ENCODE peak calls at places on chromosome 21, in five cellular contexts. C is lower lobe of right lung, Y is DND-41, B is tibial nerve, U is right cardiac atrium. A is an unnamed sample. For H3K9me3 and H3K27me3, the result is how much of the 10 kb centered on the place peaks cover.

GRCh38 chr21:26070822-26071425 is 99.6 kb downstream of the APP start:
- DNase-seq in Y (peak), U (no peak), C (peak), B (no peak), A (no peak)

GRCh38 chr21:20258542-20258941 is 739.7 kb upstream of the NCAM2 start:
- DNase-seq in B (no peak), Y (no peak), C (no peak), U (no peak), A (no peak)

GRCh38 chr21:41187537-41188025 is 19.6 kb downstream of the BACE2 start:
- DNase-seq in U (no peak), Y (peak), B (no peak), C (no peak), A (no peak)

GRCh38 chr21:32524010-32524719 is 61.2 kb downstream of the TCP10L start:
- DNase-seq in Y (no peak), B (no peak), U (peak), C (no peak), A (no peak)

GRCh38 chr21:33152228-33153130 is 77.3 kb upstream of the IFNAR2 start:
- DNase-seq in Y (no peak), C (no peak), U (no peak), B (no peak), A (no peak)

GRCh38 chr21:41175080-41175479 is 7.1 kb downstream of the BACE2 start:
- DNase-seq in Y (no peak), U (no peak), C (no peak), B (no peak), A (no peak)

GRCh38 chr21:38478782-38479181 is 19.5 kb downstream of the ERG start:
- DNase-seq in Y (no peak), B (no peak), U (no peak), C (no peak), A (no peak)

GRCh38 chr21:38819719-38820147 is 14.0 kb downstream of the ETS2 start:
- DNase-seq in B (no peak), U (no peak), C (peak), Y (no peak), A (no peak)

GRCh38 chr21:41444703-41445464 is 18.8 kb downstream of the MX1 start:
- DNase-seq in U (no peak), C (no peak), Y (no peak), B (no peak), A (no peak)

GRCh38 chr21:37877171-37877570 is 39.1 kb downstream of the KCNJ6 start:
- DNase-seq in U (no peak), C (no peak), Y (no peak), B (no peak), A (no peak)

GRCh38 chr21:26849428-26850115 is 4.4 kb upstream of the ADAMTS1 start:
- DNase-seq in C (no peak), B (no peak), U (no peak), Y (no peak), A (no peak)

GRCh38 chr21:34182436-34182835 is 109.1 kb downstream of the MRPS6 start:
- DNase-seq in B (no peak), C (no peak), Y (no peak), U (no peak), A (no peak)

GRCh38 chr21:44932366-44933181 is 7.3 kb upstream of the SLX9 start:
- DNase-seq in B (no peak), C (peak), U (no peak), Y (peak), A (peak)
- H3K4me3 ChIP-seq in B (peak), C (peak), U (peak), Y (peak), A (peak)

DNA sequence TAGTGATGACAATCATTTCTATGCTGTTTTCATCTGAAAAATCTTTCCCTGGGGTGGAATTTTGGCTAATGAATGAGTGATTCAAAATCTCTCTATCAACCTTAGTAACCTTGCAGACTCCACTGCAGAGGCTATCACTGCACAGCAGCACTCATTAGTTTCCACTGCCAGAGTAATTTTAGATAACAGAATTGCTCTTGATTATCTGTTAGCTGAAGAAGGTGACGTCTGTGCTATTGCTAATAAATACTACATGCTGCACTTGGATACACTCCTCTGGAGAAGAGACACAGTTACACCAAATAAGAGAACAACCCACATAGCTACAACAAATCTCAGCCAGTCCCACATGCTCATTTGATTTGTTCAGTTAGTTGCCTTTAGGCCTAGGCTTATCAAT is 1348.4 kb downstream of the NCAM2 start:
- DNase-seq in B (no peak), U (no peak), C (no peak), Y (no peak), A (no peak)
- H3K9me3 ChIP-seq in B (under half), U (under half), C (under half), Y (under half), A (under half)

GRCh38 chr21:35254006-35254751 is 205.1 kb upstream of the RUNX1 start:
- DNase-seq in B (no peak), Y (no peak), C (no peak), U (no peak), A (no peak)
- H3K27me3 ChIP-seq in B (under half), Y (under half), C (under half), U (under half), A (under half)

DNA sequence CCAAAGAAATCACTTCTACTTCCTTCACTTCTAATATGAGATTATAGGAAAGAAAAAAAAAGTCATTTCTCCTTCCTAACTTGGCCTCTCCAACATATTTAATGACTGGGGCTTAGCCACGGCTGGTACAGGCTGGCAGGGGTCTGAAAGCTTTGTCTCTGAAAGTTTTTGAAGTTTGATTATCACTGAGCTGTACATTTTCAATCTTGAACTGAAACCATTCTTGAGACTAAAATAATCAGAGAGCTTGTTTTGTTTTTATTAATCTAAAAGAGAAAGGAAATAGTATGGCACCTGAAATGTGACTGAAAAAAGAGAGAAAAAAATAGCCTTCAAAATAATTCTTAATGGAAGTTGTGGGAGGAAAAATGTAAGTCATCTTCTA is 3.8 kb upstream of the KRTAP19-8 start:
- DNase-seq in U (no peak), B (no peak), C (no peak), Y (no peak), A (no peak)
- H3K4me3 ChIP-seq in U (no peak), B (no peak), C (no peak), Y (no peak), A (no peak)

GRCh38 chr21:28431022-28431421 is 561.7 kb downstream of the LTN1 start:
- DNase-seq in C (no peak), B (no peak), U (no peak), Y (no peak), A (no peak)

GRCh38 chr21:28439246-28439645 is 553.4 kb downstream of the LTN1 start:
- DNase-seq in U (no peak), C (no peak), B (no peak), Y (no peak), A (no peak)

GRCh38 chr21:28439852-28440251 is 552.8 kb downstream of the LTN1 start:
- DNase-seq in C (no peak), Y (no peak), B (no peak), U (no peak), A (no peak)

GRCh38 chr21:28431527-28432200 is 561.0 kb downstream of the LTN1 start:
- DNase-seq in C (no peak), U (no peak), B (no peak), Y (no peak), A (no peak)

GRCh38 chr21:28436286-28436932 is 556.3 kb downstream of the LTN1 start:
- DNase-seq in U (no peak), B (no peak), C (no peak), Y (no peak), A (no peak)
- H3K9me3 ChIP-seq in U (under half), B (under half), C (under half), Y (under half), A (under half)

GRCh38 chr21:42673633-42674328 is 20.4 kb downstream of the PDE9A start:
- DNase-seq in C (no peak), U (no peak), Y (no peak), B (no peak), A (no peak)
- H3K27me3 ChIP-seq in C (under half), U (under half), Y (under half), B (under half), A (under half)

GRCh38 chr21:43334214-43334958 is 92.5 kb downstream of the SIK1 start:
- DNase-seq in Y (no peak), U (no peak), B (no peak), C (no peak), A (no peak)

GRCh38 chr21:43332461-43332860 is 94.5 kb downstream of the SIK1 start:
- DNase-seq in B (no peak), C (no peak), U (no peak), Y (no peak), A (no peak)

GRCh38 chr21:43332872-43333300 is 94.0 kb downstream of the SIK1 start:
- DNase-seq in B (no peak), C (no peak), Y (no peak), U (peak), A (no peak)

GRCh38 chr21:43331962-43332458 is 94.9 kb downstream of the SIK1 start:
- DNase-seq in C (peak), U (peak), Y (no peak), B (no peak), A (no peak)

DNA sequence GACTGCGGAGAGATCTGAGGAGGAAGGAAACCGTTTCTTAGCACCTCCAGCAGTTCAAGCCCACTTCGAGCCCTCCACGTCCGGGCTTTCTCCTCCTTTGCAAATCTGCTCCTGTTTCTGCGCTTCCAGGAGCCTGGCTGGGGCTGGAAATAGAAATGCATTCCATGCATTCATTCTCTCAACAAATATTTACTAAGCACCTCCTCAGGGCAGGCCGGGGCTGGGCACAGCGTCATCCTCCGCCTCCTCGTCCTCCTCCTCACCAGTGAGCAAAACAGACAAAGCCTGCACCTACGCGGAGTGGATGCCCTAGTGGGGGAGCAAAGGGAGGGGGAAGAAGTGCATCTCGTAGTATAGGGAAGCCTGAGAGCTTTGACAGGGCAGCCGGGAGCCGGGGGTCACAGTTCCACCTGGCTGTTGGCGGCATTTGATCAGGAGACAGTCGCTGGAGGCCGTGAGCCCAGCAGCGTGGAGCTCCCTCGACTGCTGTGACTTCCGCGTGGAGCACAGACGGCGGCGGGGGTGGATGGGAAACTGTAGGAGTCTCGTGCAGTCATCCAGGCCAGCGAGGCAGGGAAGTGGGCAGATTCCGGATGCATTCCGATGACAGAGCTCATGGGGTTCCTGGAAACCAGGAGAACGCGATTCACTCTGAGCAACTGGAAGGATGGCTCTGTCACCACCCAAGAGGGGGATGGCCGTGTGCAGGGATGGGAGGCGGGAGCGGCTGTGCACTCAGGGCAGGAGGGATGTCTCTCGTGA is 93.4 kb downstream of the SIK1 start:
- DNase-seq in B (no peak), C (peak), Y (no peak), U (peak), A (no peak)
- H3K4me3 ChIP-seq in B (no peak), C (no peak), Y (no peak), U (no peak), A (no peak)

DNA sequence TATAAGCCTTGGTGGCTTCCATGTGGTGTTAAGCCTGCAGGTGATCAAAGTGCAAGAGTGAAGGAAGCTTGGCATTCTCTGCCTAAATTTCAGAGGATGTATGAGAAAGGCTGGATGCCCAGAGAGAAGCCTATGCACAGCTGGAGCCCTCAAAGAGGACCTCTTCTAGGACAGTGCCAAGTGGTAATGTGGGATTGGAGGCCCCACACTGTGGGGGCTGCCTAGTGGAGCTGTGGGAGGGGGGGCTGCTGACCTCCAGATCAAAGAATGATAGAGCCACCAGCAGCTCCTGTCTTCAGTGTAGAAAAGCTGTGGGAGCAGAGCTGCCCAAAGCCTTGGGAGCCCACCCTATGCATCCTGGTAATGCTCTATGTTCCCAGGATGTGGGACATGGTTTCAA is 1512.7 kb upstream of the TPTE start:
- DNase-seq in Y (no peak), U (no peak), B (no peak), C (no peak), A (no peak)
- H3K9me3 ChIP-seq in Y (under half), U (under half), B (under half), C (under half), A (under half)

GRCh38 chr21:46057710-46058241 is 40.1 kb upstream of the COL6A2 start:
- DNase-seq in Y (no peak), U (no peak), C (peak), B (no peak), A (no peak)
- H3K27me3 ChIP-seq in Y (under half), U (under half), C (under half), B (under half), A (under half)

GRCh38 chr21:15735409-15735808 is 5.6 kb downstream of the USP25 start:
- DNase-seq in C (no peak), U (no peak), Y (no peak), B (no peak), A (no peak)
- H3K4me3 ChIP-seq in C (no peak), U (no peak), Y (no peak), B (no peak), A (no peak)